ENCODE peak calls at places on chromosomes 1 and 21, in seven cellular contexts. H is NCI-H187, S is EH, E is H9, P is NCI-H1417, B is GM20000, M is NCI-H345. U is an unnamed sample.

GRCh38 chr1:118148034-118148433 is 37.0 kb downstream of the SPAG17 start:
- DNase-seq in E (no peak), M (no peak), H (no peak), B (no peak), P (no peak), S (peak; percentile 60), U (no peak)

GRCh38 chr1:20008391-20008841 is 29.0 kb upstream of the PLA2G2A start:
- DNase-seq in S (peak; percentile 8), E (no peak), B (no peak), M (no peak), P (no peak), H (no peak), U (no peak)

GRCh38 chr1:11207898-11208611 is 18.9 kb downstream of the ANGPTL7 start:
- DNase-seq in B (no peak), E (no peak), H (no peak), P (no peak), M (no peak), S (no peak), U (no peak)

GRCh38 chr21:15755125-15755524 is 25.3 kb downstream of the USP25 start:
- DNase-seq in B (no peak), H (no peak), M (no peak), S (no peak), P (no peak), E (no peak), U (no peak)

GRCh38 chr1:3480369-3480719 is 25.9 kb downstream of the ARHGEF16 start:
- DNase-seq in S (no peak), B (no peak), P (no peak), M (no peak), E (no peak), H (no peak), U (no peak)

GRCh38 chr1:81670286-81670685 is 130.4 kb upstream of the ADGRL2 start:
- DNase-seq in H (no peak), B (no peak), P (no peak), M (peak; percentile 65), S (peak; percentile 87), E (no peak), U (no peak)

GRCh38 chr1:67883069-67883468 is 49.8 kb upstream of the GNG12 start:
- DNase-seq in M (no peak), H (no peak), S (peak; percentile 80), B (no peak), E (no peak), P (no peak), U (no peak)

GRCh38 chr1:81458186-81458585 is 342.5 kb upstream of the ADGRL2 start:
- DNase-seq in H (no peak), B (no peak), S (no peak), E (no peak), P (no peak), M (no peak), U (no peak)

GRCh38 chr1:164830628-164831027 is 271.6 kb downstream of the PBX1 start:
- DNase-seq in P (no peak), E (no peak), M (no peak), S (no peak), H (no peak), B (no peak), U (no peak)

GRCh38 chr1:200959341-200959985 is 64.1 kb downstream of the KIF21B start:
- DNase-seq in M (no peak), E (peak; percentile 26), P (no peak), H (no peak), B (no peak), S (peak; percentile 10), U (peak; percentile 30)

GRCh38 chr1:72280131-72280530 is 2.2 kb downstream of the NEGR1 start:
- DNase-seq in P (peak; percentile 0), S (no peak), B (no peak), H (no peak), E (no peak), M (no peak), U (no peak)

GRCh38 chr1:51569284-51570062 is 47.4 kb upstream of the OSBPL9 start:
- DNase-seq in P (no peak), H (no peak), M (no peak), B (peak; percentile 35), S (peak; percentile 82), E (peak; percentile 29), U (peak; percentile 81)

GRCh38 chr1:196866974-196867373 is 20.9 kb upstream of the CFHR4 start:
- DNase-seq in P (no peak), E (no peak), B (no peak), S (no peak), H (no peak), M (no peak), U (no peak)

GRCh38 chr1:97563926-97564325 is 356.9 kb downstream of the DPYD start:
- DNase-seq in S (no peak), M (no peak), E (no peak), P (no peak), B (no peak), H (no peak), U (no peak)

GRCh38 chr1:168606096-168606495 is 29.7 kb downstream of the XCL1 start:
- DNase-seq in E (no peak), M (no peak), H (no peak), P (no peak), S (no peak), B (no peak), U (no peak)

GRCh38 chr21:15638856-15639549 is 90.8 kb upstream of the USP25 start:
- DNase-seq in H (no peak), S (peak; percentile 6), P (no peak), E (no peak), M (no peak), B (no peak), U (peak; percentile 24)

GRCh38 chr1:8284167-8284566 is 33.7 kb upstream of the SLC45A1 start:
- DNase-seq in H (no peak), B (no peak), P (no peak), E (no peak), S (peak; percentile 43), M (no peak), U (no peak)

GRCh38 chr21:34335316-34335715 is 28.5 kb upstream of the KCNE2 start:
- DNase-seq in H (no peak), M (peak; percentile 71), E (no peak), P (peak; percentile 42), S (peak; percentile 74), B (no peak), U (no peak)

GRCh38 chr1:182113879-182114626 is 52.5 kb upstream of the ZNF648 start:
- DNase-seq in H (no peak), B (no peak), E (no peak), S (no peak), M (no peak), P (no peak), U (no peak)

GRCh38 chr1:85692730-85693314 is 15.4 kb downstream of the ZNHIT6 start:
- DNase-seq in M (peak; percentile 7), E (no peak), H (no peak), P (peak; percentile 1), B (no peak), S (peak; percentile 68), U (no peak)

GRCh38 chr1:174871886-174872285 is 127.9 kb upstream of the CACYBP start:
- DNase-seq in H (no peak), M (peak; percentile 33), P (no peak), S (no peak), B (no peak), E (no peak), U (no peak)

GRCh38 chr1:41650176-41650519 is 165.7 kb upstream of the EDN2 start:
- DNase-seq in E (no peak), M (no peak), B (no peak), P (no peak), H (no peak), S (peak; percentile 29), U (no peak)

GRCh38 chr21:37139902-37140301 is 66.8 kb downstream of the TTC3 start:
- DNase-seq in P (no peak), M (no peak), H (no peak), B (no peak), E (no peak), S (peak; percentile 92), U (peak; percentile 29)

GRCh38 chr1:54774820-54775498 is 10.6 kb upstream of the PARS2 start:
- DNase-seq in H (no peak), M (no peak), S (peak; percentile 49), B (no peak), P (no peak), E (peak; percentile 92), U (peak; percentile 78)

GRCh38 chr1:246450485-246451251 is 56.4 kb downstream of the SMYD3 start:
- DNase-seq in E (no peak), P (no peak), B (peak; percentile 45), H (no peak), S (peak; percentile 41), M (peak; percentile 12), U (no peak)

GRCh38 chr1:16068356-16069270 is 4.8 kb downstream of the FAM131C start:
- DNase-seq in H (no peak), S (peak; percentile 62), P (peak; percentile 19), M (no peak), E (no peak), B (no peak), U (no peak)

GRCh38 chr1:109531826-109532364 is 7.8 kb upstream of the GPR61 start:
- DNase-seq in E (no peak), B (no peak), M (no peak), P (no peak), H (no peak), S (peak; percentile 25), U (no peak)

GRCh38 chr1:190144650-190145049 is 333.0 kb downstream of the BRINP3 start:
- DNase-seq in E (no peak), B (no peak), P (no peak), H (no peak), M (no peak), S (no peak), U (no peak)

GRCh38 chr1:18608534-18608933 is 22.1 kb upstream of the PAX7 start:
- DNase-seq in B (no peak), S (no peak), E (no peak), P (no peak), M (no peak), H (no peak), U (no peak)

GRCh38 chr21:21366277-21366676 is 368.1 kb downstream of the NCAM2 start:
- DNase-seq in S (no peak), M (no peak), B (no peak), H (no peak), P (no peak), E (no peak), U (no peak)

GRCh38 chr21:35265170-35265877 is 216.2 kb upstream of the RUNX1 start:
- DNase-seq in M (no peak), S (peak; percentile 80), B (no peak), E (no peak), P (no peak), H (no peak), U (no peak)

GRCh38 chr1:15399710-15400109 is 10.0 kb upstream of the EFHD2 start:
- DNase-seq in S (no peak), M (no peak), P (no peak), H (no peak), E (no peak), B (no peak), U (no peak)

GRCh38 chr1:26733982-26734381 is 38.2 kb downstream of the ARID1A start:
- DNase-seq in E (no peak), B (no peak), S (peak; percentile 83), H (no peak), P (no peak), M (no peak), U (no peak)

GRCh38 chr1:198876371-198876871 is 237.6 kb downstream of the PTPRC start:
- DNase-seq in M (peak; percentile 74), E (peak; percentile 42), B (no peak), P (peak; percentile 83), H (peak; percentile 56), S (no peak), U (peak; percentile 39)

GRCh38 chr1:205108464-205108863 is 13.3 kb downstream of the RBBP5 start:
- DNase-seq in P (no peak), M (no peak), H (no peak), B (no peak), S (no peak), E (no peak), U (no peak)

GRCh38 chr1:247243738-247244137 is 12.1 kb upstream of the VN1R5 start:
- DNase-seq in M (no peak), P (no peak), E (no peak), B (no peak), H (no peak), S (no peak), U (no peak)

GRCh38 chr1:103469801-103470200 is 55.7 kb upstream of the RNPC3 start:
- DNase-seq in P (no peak), S (no peak), H (no peak), B (no peak), M (no peak), E (no peak), U (no peak)

GRCh38 chr1:228414511-228415211 is 2.0 kb downstream of the TRIM17 start:
- DNase-seq in M (no peak), P (no peak), B (no peak), H (no peak), S (no peak), E (no peak), U (no peak)

U was measured in ELF-1.